ENCODE peak calls at places on chromosome 17, in six cellular contexts. M, C, O, Q, S and J are unnamed samples.
A peak's percentile ranks its signal among the peaks of the same experiment; 100 is the strongest.

GRCh38 chr17:74006366-74006765 is 197.1 kb upstream of the RPL38 start:
- DNase-seq in M (no peak), C (no peak), S (no peak), Q (no peak), O (no peak), J (no peak)

GRCh38 chr17:8018436-8018835 is 16.0 kb downstream of the GUCY2D start:
- DNase-seq in O (no peak), S (no peak), C (no peak), Q (no peak), M (no peak), J (no peak)

GRCh38 chr17:9268546-9268945 is 247.2 kb downstream of the NTN1 start:
- DNase-seq in C (no peak), Q (no peak), S (no peak), O (no peak), M (no peak), J (no peak)

GRCh38 chr17:50114849-50115357 is 15.1 kb downstream of the SAMD14 start:
- DNase-seq in M (peak; percentile 61), O (peak; percentile 55), C (peak; percentile 80), S (peak; percentile 68), Q (peak; percentile 58), J (no peak)

GRCh38 chr17:73609078-73609477 is 35.2 kb downstream of the SDK2 start:
- DNase-seq in O (no peak), S (no peak), M (no peak), C (no peak), Q (no peak), J (no peak)

GRCh38 chr17:2750721-2751120 is 1.3 kb upstream of the CCDC92B start:
- DNase-seq in M (no peak), S (no peak), O (no peak), C (no peak), Q (no peak), J (no peak)

GRCh38 chr17:46044286-46044928 is 45.4 kb downstream of the STH start:
- DNase-seq in S (no peak), M (peak; percentile 87), Q (peak; percentile 74), O (peak; percentile 82), C (peak; percentile 83), J (peak; percentile 84)

GRCh38 chr17:57582881-57583756 is 162.0 kb downstream of the CCDC182 start:
- DNase-seq in S (no peak), M (no peak), O (no peak), Q (no peak), C (peak; percentile 18), J (no peak)

GRCh38 chr17:69882281-69882680 is 192.7 kb upstream of the KCNJ16 start:
- DNase-seq in Q (no peak), M (no peak), S (no peak), O (no peak), C (no peak), J (no peak)

GRCh38 chr17:34578016-34578415 is 1.4 kb upstream of the TMEM132E start:
- DNase-seq in C (peak; percentile 63), O (no peak), Q (no peak), M (no peak), S (no peak), J (no peak)

GRCh38 chr17:32909787-32910369 is 18.1 kb upstream of the TMEM98 start:
- DNase-seq in S (peak; percentile 79), C (peak; percentile 84), Q (peak; percentile 79), M (peak; percentile 88), O (peak; percentile 82), J (peak; percentile 61)

GRCh38 chr17:66602659-66603363 is 232.1 kb upstream of the CACNG5 start:
- DNase-seq in M (no peak), Q (no peak), S (no peak), C (peak; percentile 38), O (no peak), J (no peak)

GRCh38 chr17:76691379-76692191 is 19.2 kb downstream of the MXRA7 start:
- DNase-seq in S (no peak), Q (no peak), O (no peak), M (no peak), C (no peak), J (no peak)

GRCh38 chr17:74543406-74543805 is 2.5 kb downstream of the CD300C start:
- DNase-seq in M (no peak), C (no peak), O (no peak), Q (no peak), S (no peak), J (no peak)

GRCh38 chr17:75707096-75707720 is 14.1 kb upstream of the ITGB4 start:
- DNase-seq in Q (no peak), M (no peak), C (no peak), S (no peak), O (no peak), J (no peak)

GRCh38 chr17:15651001-15651582 is 31.6 kb upstream of the FBXW10B start:
- DNase-seq in Q (no peak), C (no peak), S (peak; percentile 7), O (no peak), M (no peak), J (no peak)

GRCh38 chr17:55437165-55437605 is 15.6 kb upstream of the MMD start:
- DNase-seq in C (no peak), M (no peak), O (no peak), S (peak; percentile 67), Q (no peak), J (no peak)

GRCh38 chr17:46783031-46783593 is 35.4 kb downstream of the WNT3 start:
- DNase-seq in C (no peak), S (no peak), O (no peak), M (no peak), Q (no peak), J (no peak)

GRCh38 chr17:78048346-78049292 is 79.9 kb downstream of the TMC6 start:
- DNase-seq in Q (no peak), S (no peak), C (no peak), M (no peak), O (no peak), J (no peak)

GRCh38 chr17:10631048-10631700 is 25.9 kb downstream of the MYH3 start:
- DNase-seq in C (peak; percentile 57), M (peak; percentile 57), O (no peak), S (peak; percentile 53), Q (peak; percentile 62), J (no peak)

GRCh38 chr17:63974594-63975192 is 2.0 kb upstream of the SCN4A start:
- DNase-seq in C (no peak), O (peak; percentile 30), M (peak; percentile 67), S (no peak), Q (peak; percentile 72), J (no peak)

GRCh38 chr17:43706235-43706634 is 44.5 kb upstream of the MEOX1 start:
- DNase-seq in Q (no peak), O (no peak), C (no peak), M (no peak), S (no peak), J (no peak)

GRCh38 chr17:16491131-16491702 is 776 bp downstream of the LRRC75A start:
- DNase-seq in M (no peak), S (no peak), C (peak; percentile 63), Q (no peak), O (no peak), J (no peak)

GRCh38 chr17:39742856-39743436 is 5.2 kb downstream of the GRB7 start:
- DNase-seq in C (no peak), O (no peak), M (no peak), S (no peak), Q (no peak), J (no peak)

GRCh38 chr17:64306850-64307463 is 43.9 kb upstream of the TEX2 start:
- DNase-seq in S (peak; percentile 73), O (peak; percentile 57), Q (peak; percentile 63), C (peak; percentile 66), M (peak; percentile 76), J (no peak)

GRCh38 chr17:81960130-81960958 is 643 bp downstream of the NOTUM start:
- DNase-seq in O (no peak), Q (no peak), M (no peak), C (peak; percentile 40), S (no peak), J (no peak)

GRCh38 chr17:74545456-74546230 is at the start of gene CD300C:
- DNase-seq in S (no peak), Q (no peak), O (no peak), M (peak; percentile 14), C (no peak), J (no peak)

GRCh38 chr17:81045590-81046095 is 10.7 kb downstream of the BAIAP2 start:
- DNase-seq in Q (no peak), O (no peak), C (no peak), M (no peak), S (no peak), J (no peak)